ENCODE peak calls at places on chromosomes 2 and 18, in ten cellular contexts. G is NCI-H2029 treated with DMSO at 0.1 percent for 48 hours; K is NCI-H1417; J is tibial artery; B is glutamatergic neuron; N is activated CD4-positive, alpha-beta memory T cell treated with anti-CD3 and anti-CD28 coated beads for 36 hours; I is Calu3; M is nucleus accumbens; T is NCI-H187 treated with DMSO at 0.1 percent for 48 hours; U is brain microvascular endothelial cell. Q is an unnamed sample.

GRCh38 chr18:79856119-79857080 is 58.7 kb downstream of the KCNG2 start:
- DNase-seq in I (no peak), J (peak), N (peak), G (no peak), T (no peak), U (no peak), M (no peak), K (peak), B (peak), Q (no peak)

GRCh38 chr18:22485808-22486244 is 68.1 kb upstream of the CTAGE1 start:
- DNase-seq in I (no peak), G (no peak), J (no peak), N (no peak), U (no peak), T (no peak), B (no peak), M (no peak), K (no peak), Q (peak)

GRCh38 chr18:11733031-11733430 is 44.0 kb downstream of the GNAL start:
- DNase-seq in K (peak), B (peak), G (peak), M (peak), I (peak), T (no peak), J (peak), U (peak), N (peak), Q (peak)

GRCh38 chr2:207352978-207353377 is 176.8 kb upstream of the CREB1 start:
- DNase-seq in K (peak), G (no peak), T (no peak), N (peak), B (no peak), J (no peak), M (peak), U (no peak), I (no peak), Q (no peak)

GRCh38 chr2:24843461-24843860 is 50.2 kb downstream of the CENPO start:
- DNase-seq in I (no peak), B (no peak), N (no peak), J (no peak), K (no peak), M (no peak), U (no peak), G (no peak), T (no peak), Q (no peak)

GRCh38 chr2:75787532-75788132 is 76.9 kb upstream of the GCFC2 start:
- DNase-seq in K (peak), U (peak), B (no peak), N (no peak), J (no peak), I (no peak), G (no peak), T (no peak), M (no peak), Q (peak)

GRCh38 chr2:167104691-167105090 is 216.4 kb downstream of the XIRP2 start:
- DNase-seq in J (no peak), N (no peak), T (no peak), K (no peak), B (no peak), G (no peak), M (no peak), U (no peak), I (no peak), Q (no peak)

GRCh38 chr2:170394988-170395387 is 217.0 kb downstream of the MYO3B start:
- DNase-seq in N (no peak), I (no peak), B (no peak), U (no peak), M (no peak), G (no peak), J (no peak), K (no peak), T (no peak), Q (peak)

GRCh38 chr2:191552036-191552435 is 125.9 kb upstream of the NABP1 start:
- DNase-seq in I (no peak), N (no peak), U (no peak), K (peak), M (no peak), J (no peak), G (no peak), T (no peak), B (no peak), Q (no peak)

Q was measured in RWPE1.